ENCODE peak calls at places on chromosomes 7 and 10, in seven cellular contexts. One of them, this sample, is unnamed.

GRCh38 chr10:66773418-66773817 is 152.4 kb upstream of the LRRTM3 start:
- DNase-seq in MCF 10A: no peak
- DNase-seq in iris pigment epithelial cell: no peak
- DNase-seq in CD8-positive, alpha-beta memory T cell: no peak
- DNase-seq in stimulated activated CD8-positive, alpha-beta memory T cell treated with anti-CD3 and anti-CD28 coated beads, Interleukin-4, amount 100 ng/mL, for 1 hour: no peak
- DNase-seq in lung microvascular endothelial cell: no peak
- DNase-seq in hepatocyte: no peak
- DNase-seq in this sample: no peak

GRCh38 chr7:105830405-105831218 is 45.8 kb downstream of the ATXN7L1 start:
- DNase-seq in MCF 10A: peak; percentile 85
- DNase-seq in iris pigment epithelial cell: peak; percentile 97
- DNase-seq in CD8-positive, alpha-beta memory T cell: no peak
- DNase-seq in stimulated activated CD8-positive, alpha-beta memory T cell treated with anti-CD3 and anti-CD28 coated beads, Interleukin-4, amount 100 ng/mL, for 1 hour: no peak
- DNase-seq in lung microvascular endothelial cell: peak; percentile 94
- DNase-seq in hepatocyte: peak; percentile 47
- DNase-seq in this sample: no peak

GRCh38 chr10:103584216-103585010 is 90.9 kb downstream of the NEURL1 start:
- DNase-seq in MCF 10A: no peak
- DNase-seq in iris pigment epithelial cell: no peak
- DNase-seq in CD8-positive, alpha-beta memory T cell: peak; percentile 58
- DNase-seq in stimulated activated CD8-positive, alpha-beta memory T cell treated with anti-CD3 and anti-CD28 coated beads, Interleukin-4, amount 100 ng/mL, for 1 hour: peak; percentile 8
- DNase-seq in lung microvascular endothelial cell: peak; percentile 58
- DNase-seq in hepatocyte: no peak
- DNase-seq in this sample: no peak

GRCh38 chr10:61248013-61248412 is 205.2 kb downstream of the TMEM26 start:
- DNase-seq in MCF 10A: no peak
- DNase-seq in iris pigment epithelial cell: no peak
- DNase-seq in CD8-positive, alpha-beta memory T cell: no peak
- DNase-seq in stimulated activated CD8-positive, alpha-beta memory T cell treated with anti-CD3 and anti-CD28 coated beads, Interleukin-4, amount 100 ng/mL, for 1 hour: no peak
- DNase-seq in lung microvascular endothelial cell: no peak
- DNase-seq in hepatocyte: no peak
- DNase-seq in this sample: no peak

GRCh38 chr10:52776471-52776903 is 3.9 kb upstream of the MBL2 start:
- DNase-seq in MCF 10A: no peak
- DNase-seq in iris pigment epithelial cell: no peak
- DNase-seq in CD8-positive, alpha-beta memory T cell: no peak
- DNase-seq in stimulated activated CD8-positive, alpha-beta memory T cell treated with anti-CD3 and anti-CD28 coated beads, Interleukin-4, amount 100 ng/mL, for 1 hour: no peak
- DNase-seq in lung microvascular endothelial cell: no peak
- DNase-seq in hepatocyte: no peak
- DNase-seq in this sample: no peak

GRCh38 chr10:102435529-102436233 is 3.3 kb upstream of the CUEDC2 start:
- DNase-seq in MCF 10A: no peak
- DNase-seq in iris pigment epithelial cell: peak; percentile 21
- DNase-seq in CD8-positive, alpha-beta memory T cell: peak; percentile 34
- DNase-seq in stimulated activated CD8-positive, alpha-beta memory T cell treated with anti-CD3 and anti-CD28 coated beads, Interleukin-4, amount 100 ng/mL, for 1 hour: no peak
- DNase-seq in lung microvascular endothelial cell: no peak
- DNase-seq in hepatocyte: peak; percentile 13
- DNase-seq in this sample: no peak

GRCh38 chr7:138835087-138835486 is 37.1 kb upstream of the ATP6V0A4 start:
- DNase-seq in MCF 10A: no peak
- DNase-seq in iris pigment epithelial cell: no peak
- DNase-seq in CD8-positive, alpha-beta memory T cell: no peak
- DNase-seq in stimulated activated CD8-positive, alpha-beta memory T cell treated with anti-CD3 and anti-CD28 coated beads, Interleukin-4, amount 100 ng/mL, for 1 hour: no peak
- DNase-seq in lung microvascular endothelial cell: no peak
- DNase-seq in hepatocyte: no peak
- DNase-seq in this sample: no peak

GRCh38 chr10:63115732-63116383 is 17.3 kb upstream of the NRBF2 start:
- DNase-seq in MCF 10A: peak; percentile 97
- DNase-seq in iris pigment epithelial cell: peak; percentile 94
- DNase-seq in CD8-positive, alpha-beta memory T cell: no peak
- DNase-seq in stimulated activated CD8-positive, alpha-beta memory T cell treated with anti-CD3 and anti-CD28 coated beads, Interleukin-4, amount 100 ng/mL, for 1 hour: no peak
- DNase-seq in lung microvascular endothelial cell: no peak
- DNase-seq in hepatocyte: peak; percentile 48
- DNase-seq in this sample: no peak

GRCh38 chr10:97319671-97320479 is 804 bp downstream of the FRAT1 start:
- DNase-seq in MCF 10A: no peak
- DNase-seq in iris pigment epithelial cell: peak; percentile 23
- DNase-seq in CD8-positive, alpha-beta memory T cell: peak; percentile 68
- DNase-seq in stimulated activated CD8-positive, alpha-beta memory T cell treated with anti-CD3 and anti-CD28 coated beads, Interleukin-4, amount 100 ng/mL, for 1 hour: peak; percentile 34
- DNase-seq in lung microvascular endothelial cell: peak; percentile 38
- DNase-seq in hepatocyte: peak; percentile 73
- DNase-seq in this sample: no peak

GRCh38 chr10:44926771-44927751 is 15.9 kb downstream of the TMEM72 start:
- DNase-seq in MCF 10A: peak; percentile 54
- DNase-seq in iris pigment epithelial cell: peak; percentile 79
- DNase-seq in CD8-positive, alpha-beta memory T cell: no peak
- DNase-seq in stimulated activated CD8-positive, alpha-beta memory T cell treated with anti-CD3 and anti-CD28 coated beads, Interleukin-4, amount 100 ng/mL, for 1 hour: no peak
- DNase-seq in lung microvascular endothelial cell: no peak
- DNase-seq in hepatocyte: peak; percentile 60
- DNase-seq in this sample: no peak

GRCh38 chr7:151238924-151239836 is 6.9 kb downstream of the CHPF2 start:
- DNase-seq in MCF 10A: no peak
- DNase-seq in iris pigment epithelial cell: no peak
- DNase-seq in CD8-positive, alpha-beta memory T cell: no peak
- DNase-seq in stimulated activated CD8-positive, alpha-beta memory T cell treated with anti-CD3 and anti-CD28 coated beads, Interleukin-4, amount 100 ng/mL, for 1 hour: no peak
- DNase-seq in lung microvascular endothelial cell: no peak
- DNase-seq in hepatocyte: no peak
- DNase-seq in this sample: no peak

This sample was measured in chondrocyte.